ENCODE peak calls at places on chromosomes 16 and 17, in nine cellular contexts. One of them, this sample, is unnamed.

GRCh38 chr16:2686912-2687507 is 4.7 kb downstream of the KCTD5 start:
- DNase-seq in NCI-H1105: no peak
- DNase-seq in HFFc6: no peak
- DNase-seq in EL: no peak
- DNase-seq in heart left ventricle: no peak
- DNase-seq in SK-N-DZ: no peak
- DNase-seq in mucosa of gallbladder: peak; percentile 37
- DNase-seq in NCI-H2081: no peak
- DNase-seq in T-cell: no peak
- DNase-seq in this sample: no peak

GRCh38 chr16:66416136-66416535 is 11.0 kb upstream of the BEAN1 start:
- DNase-seq in EL: peak; percentile 61
- DNase-seq in NCI-H2081: no peak
- DNase-seq in NCI-H1105: no peak
- DNase-seq in T-cell: no peak
- DNase-seq in heart left ventricle: no peak
- DNase-seq in SK-N-DZ: no peak
- DNase-seq in mucosa of gallbladder: no peak
- DNase-seq in HFFc6: peak; percentile 39
- DNase-seq in this sample: no peak

GRCh38 chr17:80393491-80393890 is 21.5 kb upstream of the ENDOV start:
- DNase-seq in NCI-H2081: no peak
- DNase-seq in SK-N-DZ: no peak
- DNase-seq in heart left ventricle: no peak
- DNase-seq in T-cell: no peak
- DNase-seq in EL: no peak
- DNase-seq in NCI-H1105: no peak
- DNase-seq in HFFc6: no peak
- DNase-seq in mucosa of gallbladder: no peak
- DNase-seq in this sample: no peak

GRCh38 chr16:64469906-64470702 is 651.8 kb downstream of the CDH11 start:
- DNase-seq in T-cell: no peak
- DNase-seq in heart left ventricle: no peak
- DNase-seq in NCI-H2081: no peak
- DNase-seq in EL: no peak
- DNase-seq in HFFc6: no peak
- DNase-seq in mucosa of gallbladder: no peak
- DNase-seq in SK-N-DZ: no peak
- DNase-seq in NCI-H1105: no peak
- DNase-seq in this sample: no peak

GRCh38 chr16:47617732-47618131 is 156.6 kb downstream of the PHKB start:
- DNase-seq in mucosa of gallbladder: no peak
- DNase-seq in NCI-H1105: no peak
- DNase-seq in T-cell: no peak
- DNase-seq in HFFc6: no peak
- DNase-seq in SK-N-DZ: no peak
- DNase-seq in NCI-H2081: no peak
- DNase-seq in EL: no peak
- DNase-seq in heart left ventricle: no peak
- DNase-seq in this sample: no peak

GRCh38 chr17:41864498-41864836 is 756 bp downstream of the KLHL11 start:
- DNase-seq in SK-N-DZ: no peak
- DNase-seq in HFFc6: no peak
- DNase-seq in NCI-H1105: peak; percentile 10
- DNase-seq in EL: peak; percentile 36
- DNase-seq in mucosa of gallbladder: no peak
- DNase-seq in T-cell: no peak
- DNase-seq in heart left ventricle: no peak
- DNase-seq in NCI-H2081: no peak
- DNase-seq in this sample: no peak

GRCh38 chr17:70407501-70407900 is 238.2 kb downstream of the KCNJ2 start:
- DNase-seq in heart left ventricle: no peak
- DNase-seq in mucosa of gallbladder: no peak
- DNase-seq in SK-N-DZ: no peak
- DNase-seq in NCI-H1105: no peak
- DNase-seq in T-cell: no peak
- DNase-seq in HFFc6: no peak
- DNase-seq in NCI-H2081: no peak
- DNase-seq in EL: peak; percentile 1
- DNase-seq in this sample: no peak

GRCh38 chr16:56558024-56558747 is 6.7 kb upstream of the MT4 start:
- DNase-seq in NCI-H2081: peak; percentile 95
- DNase-seq in SK-N-DZ: no peak
- DNase-seq in mucosa of gallbladder: no peak
- DNase-seq in NCI-H1105: peak; percentile 99
- DNase-seq in EL: peak; percentile 89
- DNase-seq in HFFc6: peak; percentile 82
- DNase-seq in heart left ventricle: no peak
- DNase-seq in T-cell: no peak
- DNase-seq in this sample: peak; percentile 20

GRCh38 chr17:41403409-41404023 is 6.1 kb upstream of the KRT31 start:
- DNase-seq in HFFc6: peak; percentile 8
- DNase-seq in heart left ventricle: no peak
- DNase-seq in NCI-H1105: no peak
- DNase-seq in EL: no peak
- DNase-seq in T-cell: no peak
- DNase-seq in SK-N-DZ: no peak
- DNase-seq in NCI-H2081: no peak
- DNase-seq in mucosa of gallbladder: no peak
- DNase-seq in this sample: peak; percentile 64

GRCh38 chr16:89395150-89396142 is 94.9 kb downstream of the ANKRD11 start:
- DNase-seq in mucosa of gallbladder: peak; percentile 96
- DNase-seq in NCI-H1105: no peak
- DNase-seq in HFFc6: peak; percentile 97
- DNase-seq in T-cell: no peak
- DNase-seq in SK-N-DZ: no peak
- DNase-seq in EL: peak; percentile 98
- DNase-seq in NCI-H2081: peak; percentile 11
- DNase-seq in heart left ventricle: peak; percentile 85
- DNase-seq in this sample: peak; percentile 47

This sample was measured in dermis blood vessel endothelial cell.